ENCODE peak calls at places on chromosomes 7 and 10, in four cellular contexts. H is astrocyte of the spinal cord, Q is anterior cingulate cortex, G is right atrium auricular region. J is an unnamed sample.

GRCh38 chr7:38367301-38367700 is 93.9 kb upstream of the TARP start:
- DNase-seq in H (peak; percentile 19), G (no peak), Q (no peak), J (no peak)

GRCh38 chr10:2576892-2577291 is 490.5 kb upstream of the PFKP start:
- DNase-seq in Q (no peak), G (no peak), H (no peak), J (no peak)

GRCh38 chr10:87760195-87760905 is 57.7 kb downstream of the ATAD1 start:
- DNase-seq in Q (no peak), H (no peak), G (no peak), J (no peak)

GRCh38 chr7:128304212-128304611 is 39.5 kb downstream of the RBM28 start:
- DNase-seq in Q (no peak), G (no peak), H (no peak), J (peak; percentile 48)

GRCh38 chr7:19107392-19108147 is 9.9 kb downstream of the TWIST1 start:
- DNase-seq in Q (no peak), H (peak; percentile 82), G (peak; percentile 66), J (peak; percentile 54)

GRCh38 chr10:99984635-99985034 is 25.1 kb downstream of the DNMBP start:
- DNase-seq in Q (no peak), H (no peak), G (no peak), J (no peak)

GRCh38 chr7:50826371-50827172 is 43.9 kb upstream of the GRB10 start:
- DNase-seq in H (peak; percentile 90), Q (no peak), G (no peak), J (peak; percentile 90)

GRCh38 chr10:3172081-3172445 is 519 bp downstream of the PITRM1 start:
- DNase-seq in Q (no peak), G (no peak), H (peak; percentile 84), J (peak; percentile 73)

GRCh38 chr7:1017586-1018333 is 26.6 kb upstream of the GPR146 start:
- DNase-seq in G (no peak), Q (no peak), H (no peak), J (no peak)

GRCh38 chr7:37187179-37187578 is 261.5 kb downstream of the ELMO1 start:
- DNase-seq in G (no peak), Q (no peak), H (no peak), J (no peak)

GRCh38 chr10:76035728-76036409 is 604.4 kb downstream of the LRMDA start:
- DNase-seq in H (no peak), G (no peak), Q (no peak), J (no peak)

GRCh38 chr7:102227371-102227770 is 59.3 kb upstream of the SH2B2 start:
- DNase-seq in G (no peak), Q (no peak), H (no peak), J (no peak)

GRCh38 chr7:51222916-51223315 is 93.7 kb downstream of the COBL start:
- DNase-seq in H (no peak), Q (no peak), G (peak; percentile 40), J (no peak)

GRCh38 chr7:92763636-92764423 is 72.5 kb downstream of the CDK6 start:
- DNase-seq in Q (no peak), G (no peak), H (peak; percentile 76), J (peak; percentile 96)

GRCh38 chr10:18134921-18135320 is 5.3 kb upstream of the CACNB2 start:
- DNase-seq in G (no peak), H (no peak), Q (no peak), J (no peak)

GRCh38 chr10:11793762-11794479 is 29.2 kb upstream of the PROSER2 start:
- DNase-seq in Q (no peak), H (peak; percentile 43), G (no peak), J (peak; percentile 92)

GRCh38 chr10:42987575-42987974 is 89.3 kb upstream of the RET start:
- DNase-seq in Q (no peak), G (peak; percentile 56), H (no peak), J (no peak)

GRCh38 chr10:50577681-50578350 is 45.9 kb downstream of the SGMS1 start:
- DNase-seq in G (no peak), H (peak; percentile 65), Q (no peak), J (no peak)

GRCh38 chr7:32948202-32948601 is 9.0 kb upstream of the FKBP9 start:
- DNase-seq in G (no peak), Q (no peak), H (no peak), J (no peak)

GRCh38 chr10:12041766-12042408 is 722 bp downstream of the UPF2 start:
- DNase-seq in G (no peak), Q (no peak), H (peak; percentile 31), J (peak; percentile 39)

GRCh38 chr10:1526427-1527055 is 210.8 kb downstream of the ADARB2 start:
- DNase-seq in H (no peak), G (no peak), Q (no peak), J (no peak)

GRCh38 chr7:96915029-96915428 is 90.3 kb upstream of the DLX6 start:
- DNase-seq in H (no peak), G (no peak), Q (no peak), J (no peak)

J was measured in epithelial cell of esophagus.